ENCODE peak calls at places on chromosomes 11 and 22, in five cellular contexts. M is RWPE1, Q is Caco-2, I is colonic mucosa, G is GM10248. H is an unnamed sample.

GRCh38 chr11:118789501-118790356 is 1.2 kb downstream of the DDX6 start:
- DNase-seq in Q (no peak), M (peak), G (peak), I (peak), H (no peak)

GRCh38 chr22:29979645-29980303 is 96.8 kb downstream of the MTMR3 start:
- DNase-seq in M (no peak), I (no peak), Q (no peak), G (peak), H (no peak)

GRCh38 chr11:117316197-117316961 is at the start of gene BACE1:
- DNase-seq in I (peak), Q (peak), M (peak), G (no peak), H (no peak)

GRCh38 chr22:36998620-36999351 is 20.5 kb downstream of the TST start:
- DNase-seq in I (no peak), Q (no peak), G (no peak), M (peak), H (no peak)

GRCh38 chr22:50125029-50125428 is 35.2 kb downstream of the MOV10L1 start:
- DNase-seq in I (no peak), Q (no peak), G (no peak), M (no peak), H (no peak)

GRCh38 chr11:124612045-124612444 is 817 bp downstream of the PANX3 start:
- DNase-seq in M (no peak), G (no peak), I (no peak), Q (no peak), H (no peak)

GRCh38 chr22:25167834-25168601 is 31.6 kb upstream of the CRYBB3 start:
- DNase-seq in G (no peak), M (no peak), I (no peak), Q (no peak), H (no peak)

GRCh38 chr22:18968011-18968749 is 32.1 kb upstream of the PRODH start:
- DNase-seq in M (no peak), G (no peak), Q (no peak), I (no peak), H (peak)

GRCh38 chr11:85685820-85686459 is at the start of gene CCDC89:
- DNase-seq in I (peak), M (no peak), G (no peak), Q (peak), H (peak)

GRCh38 chr11:8234425-8234821 is 29.3 kb downstream of the LMO1 start:
- DNase-seq in G (no peak), M (no peak), Q (no peak), I (no peak), H (no peak)
- TF ChIP-seq CTCF in G (no peak), M (no peak), Q (no peak), I (no peak), H (no peak)

GRCh38 chr22:42930810-42931420 is 73.8 kb upstream of the ARFGAP3 start:
- DNase-seq in G (no peak), I (no peak), M (peak), Q (no peak), H (no peak)
- TF ChIP-seq CTCF in G (peak), I (no peak), M (no peak), Q (no peak), H (no peak)

GRCh38 chr11:122861631-122862030 is 20.9 kb upstream of the JHY start:
- DNase-seq in M (peak), G (no peak), Q (no peak), I (no peak), H (no peak)

GRCh38 chr11:122864386-122864785 is 18.2 kb upstream of the JHY start:
- DNase-seq in G (no peak), M (no peak), Q (no peak), I (no peak), H (no peak)

GRCh38 chr11:122869622-122870021 is 12.9 kb upstream of the JHY start:
- DNase-seq in Q (no peak), G (no peak), M (no peak), I (no peak), H (no peak)

GRCh38 chr11:122862091-122862490 is 20.5 kb upstream of the JHY start:
- DNase-seq in Q (no peak), G (no peak), I (no peak), M (no peak), H (no peak)

GRCh38 chr11:122863704-122864326 is 18.7 kb upstream of the JHY start:
- DNase-seq in Q (peak), I (peak), G (no peak), M (peak), H (peak)
- TF ChIP-seq CTCF in Q (peak), I (peak), G (peak), M (peak), H (peak)

GRCh38 chr11:83687787-83688186 is 401.6 kb upstream of the CCDC90B start:
- DNase-seq in G (no peak), M (no peak), I (no peak), Q (no peak), H (no peak)

GRCh38 chr11:83694191-83694905 is 408.2 kb upstream of the CCDC90B start:
- DNase-seq in Q (no peak), I (no peak), G (no peak), M (no peak), H (no peak)

GRCh38 chr11:83689062-83689461 is 402.9 kb upstream of the CCDC90B start:
- DNase-seq in M (no peak), Q (no peak), I (no peak), G (no peak), H (no peak)

GRCh38 chr11:83693279-83693992 is 407.3 kb upstream of the CCDC90B start:
- DNase-seq in M (no peak), G (no peak), Q (no peak), I (no peak), H (no peak)

GRCh38 chr11:83691387-83692088 is 405.4 kb upstream of the CCDC90B start:
- DNase-seq in Q (peak), M (no peak), I (no peak), G (no peak), H (peak)
- TF ChIP-seq CTCF in Q (no peak), M (no peak), I (no peak), G (no peak), H (no peak)

GRCh38 chr11:111355956-111356659 is 23.0 kb downstream of the POU2AF1 start:
- DNase-seq in M (no peak), G (no peak), I (no peak), Q (peak), H (no peak)

GRCh38 chr11:111358038-111359001 is 20.8 kb downstream of the POU2AF1 start:
- DNase-seq in Q (no peak), G (no peak), I (no peak), M (no peak), H (no peak)

GRCh38 chr11:111359223-111360149 is 19.6 kb downstream of the POU2AF1 start:
- DNase-seq in Q (no peak), G (no peak), I (no peak), M (no peak), H (no peak)

GRCh38 chr11:111356660-111357048 is 22.4 kb downstream of the POU2AF1 start:
- DNase-seq in M (no peak), Q (no peak), G (no peak), I (no peak), H (no peak)

DNA sequence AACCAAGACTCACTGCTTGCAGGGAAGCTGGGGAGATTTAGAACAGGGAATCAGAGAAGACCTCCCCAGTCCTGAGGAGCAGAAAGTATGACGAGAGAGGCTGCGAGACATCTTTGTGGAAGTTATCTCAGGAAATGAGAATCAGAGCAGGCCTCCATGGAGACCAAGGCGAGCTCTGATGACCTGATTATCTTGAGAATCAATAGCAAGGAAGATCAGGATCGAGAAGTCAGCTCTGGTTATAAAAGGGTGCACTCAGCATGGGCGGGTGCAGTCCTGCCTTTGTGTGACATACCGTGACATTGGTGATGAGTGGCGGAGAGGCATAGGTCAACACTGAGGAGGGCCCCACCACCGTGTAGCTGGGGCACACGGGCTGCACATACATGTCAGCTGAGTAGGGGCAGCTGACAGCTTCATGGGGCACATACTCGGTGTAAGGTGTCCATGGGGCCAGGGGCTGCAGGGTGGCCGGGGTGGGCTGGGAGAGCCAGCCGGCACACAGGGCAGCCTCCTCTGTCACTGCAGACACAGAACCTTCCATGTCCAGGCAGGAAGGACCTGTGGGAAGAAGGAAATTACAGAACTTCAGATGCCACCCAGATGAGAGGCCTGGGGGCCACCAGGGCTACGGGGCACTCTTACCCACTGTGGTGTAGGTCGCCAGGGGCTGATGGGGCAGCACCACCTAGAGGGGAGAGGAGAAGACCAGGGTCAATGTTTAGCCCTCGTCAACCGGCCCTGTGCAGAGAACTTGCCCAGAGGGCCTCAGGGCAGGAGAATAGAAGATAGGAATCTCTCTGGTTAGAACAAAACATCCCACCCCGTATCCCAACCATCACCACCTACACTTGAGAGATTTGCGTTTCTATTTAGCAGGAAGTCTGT is 21.7 kb downstream of the POU2AF1 start:
- DNase-seq in Q (no peak), I (no peak), M (no peak), G (no peak), H (no peak)
- TF ChIP-seq CTCF in Q (no peak), I (no peak), M (no peak), G (no peak), H (no peak)

GRCh38 chr11:14372011-14372410 is 13.0 kb upstream of the RRAS2 start:
- DNase-seq in M (no peak), G (no peak), I (no peak), Q (no peak), H (no peak)

GRCh38 chr11:14376920-14377319 is 17.9 kb upstream of the RRAS2 start:
- DNase-seq in M (no peak), Q (no peak), I (no peak), G (no peak), H (no peak)

GRCh38 chr11:14373941-14374646 is 15.1 kb upstream of the RRAS2 start:
- DNase-seq in Q (no peak), I (no peak), M (no peak), G (no peak), H (no peak)

GRCh38 chr11:14378171-14378570 is 19.2 kb upstream of the RRAS2 start:
- DNase-seq in I (no peak), M (no peak), Q (no peak), G (no peak), H (no peak)

DNA sequence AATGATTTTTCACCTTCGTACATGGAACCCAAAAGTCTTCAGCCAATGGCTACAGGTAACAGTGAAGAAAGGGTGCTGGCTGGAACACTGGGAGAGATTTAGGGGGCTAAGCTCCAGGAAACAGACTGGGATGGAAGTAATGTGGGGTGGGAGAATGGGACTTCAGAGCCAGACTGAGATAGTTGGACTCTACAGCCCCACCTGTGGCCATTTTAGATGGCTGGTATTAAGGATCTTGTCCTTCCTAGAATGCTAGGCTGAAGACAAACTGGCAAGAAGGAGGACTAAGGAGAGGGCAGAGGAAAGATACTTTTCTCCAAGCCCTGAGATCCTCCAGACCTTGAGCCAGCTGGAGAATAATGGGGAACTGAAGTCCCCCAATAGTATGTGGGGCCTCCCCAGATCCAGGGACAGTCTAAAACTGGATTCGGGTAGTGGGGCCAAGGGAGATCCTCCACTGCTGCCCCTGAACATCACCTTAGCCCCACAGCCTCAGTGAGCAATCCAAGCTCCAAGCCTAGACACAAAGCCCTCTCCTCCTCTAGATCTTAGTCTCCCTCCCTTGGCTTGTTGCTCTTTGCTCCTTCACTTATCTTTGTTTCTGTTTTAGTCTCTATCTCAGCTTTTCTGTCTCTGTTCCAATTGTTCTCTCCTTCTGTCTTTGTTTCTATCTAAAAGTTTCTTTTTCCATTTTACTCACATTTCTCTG is 16.1 kb upstream of the RRAS2 start:
- DNase-seq in M (no peak), G (peak), Q (no peak), I (no peak), H (no peak)
- TF ChIP-seq CTCF in M (no peak), G (no peak), Q (no peak), I (no peak), H (no peak)

GRCh38 chr11:133134561-133135173 is 397.6 kb downstream of the OPCML start:
- DNase-seq in I (peak), M (peak), Q (peak), G (peak), H (peak)
- TF ChIP-seq CTCF in I (peak), M (peak), Q (peak), G (peak), H (peak)

GRCh38 chr11:79438631-79439429 is 2.0 kb downstream of the TENM4 start:
- DNase-seq in M (peak), G (peak), I (peak), Q (no peak), H (no peak)

GRCh38 chr11:79441159-79441875 is 487 bp upstream of the TENM4 start:
- DNase-seq in I (no peak), M (no peak), G (no peak), Q (no peak), H (peak)

GRCh38 chr11:79439893-79440450 is 858 bp downstream of the TENM4 start:
- DNase-seq in M (peak), G (peak), I (peak), Q (no peak), H (peak)

GRCh38 chr11:79439430-79439892 is 1.4 kb downstream of the TENM4 start:
- DNase-seq in I (peak), Q (no peak), G (peak), M (peak), H (no peak)

DNA sequence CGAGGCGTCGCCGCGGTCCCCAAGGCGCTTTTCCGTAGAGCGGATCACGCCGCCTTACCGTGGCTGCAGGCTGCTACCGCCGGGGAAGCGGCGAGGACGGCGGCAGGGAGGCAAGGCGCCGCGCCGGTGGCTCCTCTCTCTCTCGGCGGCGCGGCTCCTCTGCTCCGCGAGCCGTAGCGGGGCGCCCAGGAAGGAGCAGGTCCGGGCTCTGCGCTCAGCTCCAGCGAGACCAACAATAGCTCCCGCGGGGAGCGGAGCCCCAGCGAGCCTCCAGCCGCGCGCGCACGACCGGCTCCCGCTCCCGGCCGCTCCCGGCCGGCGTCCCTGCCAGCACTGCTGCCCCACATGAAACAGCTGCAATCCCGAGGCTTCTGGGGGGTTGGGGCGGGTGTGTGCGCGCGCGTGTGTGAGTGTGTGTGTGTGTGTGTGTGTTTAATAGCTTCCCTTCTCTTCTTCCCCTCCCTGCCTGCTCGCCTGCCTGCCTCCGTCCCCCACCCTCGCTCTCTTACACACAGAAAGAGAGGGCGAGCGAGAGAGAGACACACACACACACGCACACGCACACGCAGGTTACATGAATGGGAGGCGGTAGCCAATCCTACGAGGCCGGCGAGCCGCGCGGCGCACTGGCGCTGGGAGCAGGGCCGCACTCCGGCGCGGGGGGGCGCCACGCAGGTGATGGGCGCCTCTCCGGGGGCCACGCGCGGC is at the start of gene TENM4:
- DNase-seq in M (peak), I (peak), G (peak), Q (no peak), H (peak)
- TF ChIP-seq CTCF in M (peak), I (no peak), G (peak), Q (no peak), H (peak)

DNA sequence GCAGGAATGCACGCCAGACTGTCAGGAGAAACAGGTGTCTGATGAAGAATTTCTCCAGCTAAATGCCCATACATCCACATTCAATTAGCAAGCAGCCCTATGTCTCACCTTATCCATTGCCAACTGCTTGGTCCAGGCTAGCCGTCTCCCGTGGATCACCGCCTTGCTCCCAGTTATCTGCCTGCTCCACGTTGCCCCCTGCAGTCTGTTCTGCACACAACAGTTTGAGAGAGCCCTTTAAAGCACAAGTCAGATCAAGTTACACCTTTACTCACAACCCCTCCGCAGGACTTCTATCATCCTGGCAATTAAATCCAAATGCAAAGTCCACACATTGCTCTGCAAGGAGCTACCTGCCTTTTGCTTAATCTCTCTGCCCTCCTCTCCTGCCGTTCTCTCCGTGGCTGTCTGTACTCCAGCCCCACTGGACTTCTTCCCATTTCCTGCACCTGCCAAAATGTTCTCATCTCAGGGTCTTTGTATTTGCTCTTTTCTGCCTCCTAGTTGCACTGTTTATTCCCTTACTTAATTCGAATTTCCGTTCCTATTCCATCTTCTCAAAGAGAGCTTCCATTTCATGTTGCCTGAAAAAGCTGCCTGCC is 185.3 kb upstream of the LARGE1 start:
- DNase-seq in G (peak), I (peak), Q (no peak), M (no peak), H (peak)
- TF ChIP-seq CTCF in G (peak), I (peak), Q (peak), M (no peak), H (peak)